ENCODE peak calls at places on chromosome 18, in seven cellular contexts. R is stimulated activated CD4-positive, alpha-beta T cell treated with anti-CD3 and anti-CD28 coated beads, Interleukin-1b, Interleukin-23, amount 100 ng/mL, for 4 hours; I is NCI-H146; W is Panc1; A is DMS153; T is RPMI8226; D is HL-60. Q is an unnamed sample.

GRCh38 chr18:25281522-25281921 is 70.4 kb downstream of the ZNF521 start:
- DNase-seq in T (no peak), I (no peak), R (no peak), D (no peak), W (no peak), A (no peak), Q (no peak)

GRCh38 chr18:9067823-9068222 is 34.7 kb upstream of the NDUFV2 start:
- DNase-seq in I (no peak), D (no peak), T (no peak), W (no peak), A (no peak), R (no peak), Q (no peak)

GRCh38 chr18:43073771-43074170 is 41.7 kb downstream of the RIT2 start:
- DNase-seq in T (no peak), R (no peak), I (no peak), W (no peak), D (no peak), A (no peak), Q (no peak)

GRCh38 chr18:58230438-58231179 is 186.6 kb downstream of the NEDD4L start:
- DNase-seq in I (no peak), R (no peak), D (no peak), A (no peak), T (no peak), W (no peak), Q (no peak)

GRCh38 chr18:55780591-55781071 is 192.6 kb upstream of the TCF4 start:
- DNase-seq in A (no peak), D (no peak), W (no peak), T (no peak), R (no peak), I (no peak), Q (no peak)

GRCh38 chr18:31429623-31430022 is 17.9 kb upstream of the DSG3 start:
- DNase-seq in T (no peak), A (no peak), I (no peak), R (no peak), W (no peak), D (no peak), Q (no peak)

GRCh38 chr18:76256897-76257500 is 238.0 kb downstream of the ZNF516 start:
- DNase-seq in T (peak), R (no peak), A (peak), W (peak), D (peak), I (peak), Q (no peak)

GRCh38 chr18:3857544-3857943 is 407.6 kb downstream of the TGIF1 start:
- DNase-seq in I (no peak), R (no peak), A (no peak), T (no peak), W (no peak), D (no peak), Q (no peak)

GRCh38 chr18:3852321-3852720 is 402.3 kb downstream of the TGIF1 start:
- DNase-seq in I (peak), W (no peak), T (no peak), R (no peak), A (no peak), D (no peak), Q (no peak)

GRCh38 chr18:23921716-23922285 is 92.8 kb upstream of the TTC39C start:
- DNase-seq in A (no peak), I (no peak), W (no peak), R (no peak), T (no peak), D (no peak), Q (no peak)

GRCh38 chr18:48884306-48885235 is 66.2 kb downstream of the SMAD7 start:
- DNase-seq in W (no peak), R (no peak), D (no peak), I (peak), A (no peak), T (no peak), Q (peak)

GRCh38 chr18:49562481-49563129 is 748 bp downstream of the LIPG start:
- DNase-seq in T (no peak), W (no peak), R (no peak), D (no peak), I (peak), A (no peak), Q (no peak)

GRCh38 chr18:12862874-12863482 is 21.1 kb downstream of the PTPN2 start:
- DNase-seq in A (no peak), R (no peak), T (no peak), D (no peak), W (no peak), I (no peak), Q (no peak)

GRCh38 chr18:57727952-57728807 is 74.9 kb downstream of the ATP8B1 start:
- DNase-seq in R (no peak), I (no peak), T (no peak), W (no peak), D (no peak), A (no peak), Q (no peak)

GRCh38 chr18:59834267-59834666 is 65.5 kb upstream of the PMAIP1 start:
- DNase-seq in W (no peak), T (no peak), I (no peak), R (no peak), A (no peak), D (no peak), Q (no peak)

GRCh38 chr18:76943542-76944339 is 121.4 kb downstream of the ZNF236 start:
- DNase-seq in A (no peak), W (no peak), T (no peak), R (no peak), I (no peak), D (peak), Q (no peak)

GRCh38 chr18:69085933-69086332 is 288.1 kb downstream of the CCDC102B start:
- DNase-seq in T (no peak), D (no peak), A (no peak), R (no peak), W (no peak), I (no peak), Q (no peak)

GRCh38 chr18:35639296-35639695 is 57.8 kb downstream of the GALNT1 start:
- DNase-seq in R (no peak), D (no peak), I (no peak), W (no peak), A (no peak), T (no peak), Q (no peak)

GRCh38 chr18:24427484-24427883 is 1.0 kb downstream of the IMPACT start:
- DNase-seq in I (peak), A (no peak), W (no peak), R (no peak), T (no peak), D (no peak), Q (no peak)

GRCh38 chr18:59159986-59160385 is 20.3 kb downstream of the SEC11C start:
- DNase-seq in R (no peak), I (no peak), T (no peak), D (no peak), W (no peak), A (peak), Q (no peak)

GRCh38 chr18:23897733-23898132 is 116.8 kb upstream of the TTC39C start:
- DNase-seq in I (no peak), W (no peak), T (no peak), R (no peak), A (no peak), D (no peak), Q (no peak)

GRCh38 chr18:34729740-34730338 is 19.7 kb downstream of the DTNA start:
- DNase-seq in T (no peak), A (no peak), W (no peak), R (no peak), D (no peak), I (no peak), Q (no peak)

GRCh38 chr18:58345064-58345463 is 283.8 kb downstream of the ALPK2 start:
- DNase-seq in D (no peak), W (no peak), I (peak), A (no peak), T (no peak), R (no peak), Q (no peak)

GRCh38 chr18:10563886-10564285 is 38.1 kb downstream of the NAPG start:
- DNase-seq in R (no peak), D (no peak), W (no peak), A (no peak), I (no peak), T (no peak), Q (no peak)

GRCh38 chr18:54130177-54130576 is 94.3 kb downstream of the MBD2 start:
- DNase-seq in D (no peak), W (no peak), I (no peak), R (no peak), A (no peak), T (no peak), Q (no peak)

GRCh38 chr18:33870059-33870458 is 292.0 kb downstream of the ASXL3 start:
- DNase-seq in A (no peak), R (no peak), D (no peak), T (no peak), W (no peak), I (no peak), Q (no peak)

GRCh38 chr18:7946724-7947377 is 379.7 kb downstream of the PTPRM start:
- DNase-seq in A (peak), D (no peak), T (no peak), W (no peak), I (peak), R (no peak), Q (no peak)

GRCh38 chr18:3281456-3282400 is 19.8 kb downstream of the MYL12B start:
- DNase-seq in D (peak), A (peak), R (no peak), I (peak), T (peak), W (peak), Q (no peak)

GRCh38 chr18:58541789-58542425 is 87.0 kb downstream of the ALPK2 start:
- DNase-seq in D (no peak), I (no peak), W (peak), R (no peak), A (no peak), T (peak), Q (peak)

GRCh38 chr18:1012775-1013174 is 108.1 kb downstream of the ADCYAP1 start:
- DNase-seq in T (no peak), I (no peak), A (no peak), D (no peak), W (no peak), R (no peak), Q (no peak)

GRCh38 chr18:49656098-49656591 is 94.3 kb downstream of the LIPG start:
- DNase-seq in I (peak), A (no peak), D (no peak), W (peak), T (no peak), R (no peak), Q (no peak)

GRCh38 chr18:36544036-36544725 is 246.7 kb downstream of the FHOD3 start:
- DNase-seq in W (no peak), I (peak), T (no peak), D (no peak), A (peak), R (no peak), Q (no peak)

GRCh38 chr18:56515522-56515921 is 122.9 kb downstream of the TXNL1 start:
- DNase-seq in I (no peak), T (no peak), R (no peak), A (no peak), D (no peak), W (no peak), Q (no peak)

GRCh38 chr18:52160652-52161051 is 179.3 kb upstream of the DCC start:
- DNase-seq in R (no peak), I (no peak), W (no peak), A (no peak), T (no peak), D (no peak), Q (no peak)

GRCh38 chr18:9401166-9401565 is 66.6 kb downstream of the TWSG1 start:
- DNase-seq in W (no peak), I (no peak), R (no peak), T (no peak), A (no peak), D (no peak), Q (no peak)

GRCh38 chr18:2570772-2571199 is 519 bp downstream of the METTL4 start:
- DNase-seq in W (peak), I (peak), R (peak), D (peak), T (peak), A (no peak), Q (peak)

GRCh38 chr18:52045946-52046345 is 294.1 kb upstream of the DCC start:
- DNase-seq in D (no peak), R (no peak), I (no peak), T (no peak), W (no peak), A (no peak), Q (no peak)